ENCODE peak calls at places on chromosomes 16 and 17, in eight cellular contexts. Y is progenitor cell of endocrine pancreas, A is testis, D is OCI-LY7, T is GM20000, K is GM13976, B is gastrocnemius medialis, G is mucosa of descending colon. M is an unnamed sample.

GRCh38 chr16:87560428-87561199 is 41.7 kb upstream of the JPH3 start:
- DNase-seq in Y (no peak), D (peak), A (peak), T (peak), K (peak), G (peak), B (peak), M (peak)

GRCh38 chr16:29820271-29820701 is at the start of gene MVP:
- DNase-seq in K (peak), T (peak), Y (no peak), A (peak), B (peak), G (peak), D (peak), M (peak)

GRCh38 chr16:84058664-84059063 is 16.1 kb upstream of the SLC38A8 start:
- DNase-seq in K (no peak), D (no peak), Y (no peak), G (no peak), B (no peak), T (no peak), A (peak), M (peak)

GRCh38 chr17:77363821-77364361 is 223.1 kb downstream of the SEC14L1 start:
- DNase-seq in A (peak), T (no peak), Y (no peak), K (no peak), D (no peak), B (no peak), G (no peak), M (peak)

GRCh38 chr16:85592700-85593502 is 20.2 kb upstream of the GSE1 start:
- DNase-seq in K (no peak), A (no peak), T (no peak), G (no peak), Y (no peak), D (no peak), B (no peak), M (no peak)

GRCh38 chr16:85767569-85767968 is 16.7 kb upstream of the C16orf74 start:
- DNase-seq in K (no peak), B (no peak), G (no peak), T (no peak), D (no peak), Y (no peak), A (no peak), M (no peak)

GRCh38 chr16:85157813-85158701 is 45.8 kb upstream of the CIBAR2 start:
- DNase-seq in B (no peak), Y (no peak), D (no peak), G (no peak), A (no peak), T (peak), K (no peak), M (no peak)

GRCh38 chr17:18158022-18158600 is 25.5 kb upstream of the ALKBH5 start:
- DNase-seq in D (peak), G (peak), B (peak), K (peak), Y (peak), A (peak), T (peak), M (peak)

GRCh38 chr16:80197790-80198201 is 343.0 kb upstream of the DYNLRB2 start:
- DNase-seq in B (no peak), A (no peak), D (no peak), Y (no peak), K (no peak), T (no peak), G (no peak), M (no peak)

GRCh38 chr16:24851700-24852099 is 5.9 kb downstream of the SLC5A11 start:
- DNase-seq in A (no peak), B (no peak), G (no peak), K (no peak), T (no peak), D (no peak), Y (no peak), M (no peak)

GRCh38 chr16:73172621-73173312 is 124.8 kb upstream of the ZFHX3 start:
- DNase-seq in D (no peak), Y (no peak), T (no peak), G (peak), B (peak), A (peak), K (no peak), M (peak)

GRCh38 chr17:72471296-72471695 is 350.5 kb downstream of the SOX9 start:
- DNase-seq in D (no peak), A (no peak), G (no peak), B (no peak), K (no peak), T (no peak), Y (no peak), M (no peak)

GRCh38 chr16:29897333-29897732 is 2.0 kb downstream of the SEZ6L2 start:
- DNase-seq in T (no peak), K (no peak), B (no peak), D (no peak), Y (no peak), A (no peak), G (no peak), M (no peak)

GRCh38 chr16:87561200-87562105 is 40.9 kb upstream of the JPH3 start:
- DNase-seq in K (no peak), T (no peak), Y (no peak), A (no peak), B (no peak), D (no peak), G (no peak), M (no peak)

GRCh38 chr17:14033166-14033565 is 36.1 kb upstream of the COX10 start:
- DNase-seq in K (no peak), B (no peak), G (no peak), T (no peak), D (no peak), Y (no peak), A (peak), M (no peak)

GRCh38 chr17:35731239-35731931 is at the start of gene RASL10B:
- DNase-seq in T (peak), A (peak), D (no peak), K (peak), Y (peak), B (peak), G (peak), M (peak)

GRCh38 chr16:85003076-85003475 is 8.3 kb downstream of the ZDHHC7 start:
- DNase-seq in Y (no peak), A (no peak), B (no peak), G (no peak), K (no peak), T (no peak), D (no peak), M (no peak)

GRCh38 chr17:56690441-56691291 is 97.2 kb downstream of the NOG start:
- DNase-seq in K (no peak), Y (no peak), T (no peak), A (no peak), D (no peak), G (no peak), B (no peak), M (no peak)

GRCh38 chr17:31752570-31752969 is 106.5 kb downstream of the COPRS start:
- DNase-seq in A (no peak), Y (no peak), D (no peak), B (no peak), G (no peak), T (no peak), K (no peak), M (no peak)

GRCh38 chr17:42659079-42659931 is at the start of gene TUBG2:
- DNase-seq in A (peak), T (peak), K (peak), D (peak), B (peak), Y (peak), G (peak), M (peak)

GRCh38 chr16:11916524-11917285 is 949 bp upstream of the GSPT1 start:
- DNase-seq in T (no peak), K (no peak), Y (no peak), G (peak), D (no peak), B (no peak), A (no peak), M (no peak)

GRCh38 chr17:41781404-41782110 is 5.0 kb downstream of the JUP start:
- DNase-seq in Y (no peak), B (peak), G (no peak), K (no peak), T (no peak), D (no peak), A (no peak), M (peak)

GRCh38 chr17:9307313-9307998 is 268.2 kb downstream of the STX8 start:
- DNase-seq in D (no peak), Y (no peak), K (no peak), G (no peak), B (no peak), A (no peak), T (no peak), M (no peak)

GRCh38 chr17:28216528-28216927 is 102.5 kb upstream of the TMEM97 start:
- DNase-seq in K (no peak), Y (no peak), A (no peak), G (no peak), T (no peak), D (no peak), B (no peak), M (no peak)

GRCh38 chr17:986322-986929 is 6.8 kb upstream of the NXN start:
- DNase-seq in T (no peak), B (no peak), G (no peak), A (no peak), K (no peak), D (no peak), Y (no peak), M (no peak)

GRCh38 chr16:24769806-24770205 is 40.4 kb downstream of the TNRC6A start:
- DNase-seq in G (no peak), Y (no peak), K (no peak), T (no peak), B (no peak), A (no peak), D (no peak), M (no peak)

DNA sequence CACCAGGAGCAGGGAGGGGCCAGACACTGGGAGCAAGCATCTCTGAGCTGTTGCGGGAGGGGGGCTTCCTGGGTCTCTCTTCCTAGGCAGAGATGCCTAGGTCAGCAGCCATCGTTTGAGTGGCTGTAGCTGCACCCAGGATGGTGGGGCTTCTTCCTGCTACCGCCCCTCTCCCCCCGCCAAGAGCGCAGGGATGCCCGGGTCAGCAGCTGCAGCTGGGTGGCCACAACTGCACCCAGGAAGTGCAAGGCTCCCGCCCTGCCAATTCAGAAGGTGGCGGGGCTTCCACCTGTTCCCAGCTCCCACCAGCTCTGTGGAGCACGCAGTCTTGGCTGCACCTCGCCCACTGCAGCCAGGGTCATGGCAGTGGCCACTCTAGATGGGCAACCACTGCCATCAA is 47.8 kb downstream of the ESRP2 start:
- DNase-seq in G (no peak), B (no peak), T (no peak), A (no peak), Y (no peak), K (no peak), D (no peak), M (no peak)
- TF ChIP-seq CTCF in G (no peak), B (no peak), T (no peak), A (no peak), Y (no peak), K (no peak), D (no peak), M (no peak)

GRCh38 chr17:4815043-4815675 is 8.2 kb downstream of the PLD2 start:
- DNase-seq in K (no peak), A (no peak), T (no peak), G (peak), Y (no peak), B (no peak), D (no peak), M (no peak)
- TF ChIP-seq CTCF in K (no peak), A (peak), T (no peak), G (no peak), Y (peak), B (no peak), D (peak), M (no peak)

DNA sequence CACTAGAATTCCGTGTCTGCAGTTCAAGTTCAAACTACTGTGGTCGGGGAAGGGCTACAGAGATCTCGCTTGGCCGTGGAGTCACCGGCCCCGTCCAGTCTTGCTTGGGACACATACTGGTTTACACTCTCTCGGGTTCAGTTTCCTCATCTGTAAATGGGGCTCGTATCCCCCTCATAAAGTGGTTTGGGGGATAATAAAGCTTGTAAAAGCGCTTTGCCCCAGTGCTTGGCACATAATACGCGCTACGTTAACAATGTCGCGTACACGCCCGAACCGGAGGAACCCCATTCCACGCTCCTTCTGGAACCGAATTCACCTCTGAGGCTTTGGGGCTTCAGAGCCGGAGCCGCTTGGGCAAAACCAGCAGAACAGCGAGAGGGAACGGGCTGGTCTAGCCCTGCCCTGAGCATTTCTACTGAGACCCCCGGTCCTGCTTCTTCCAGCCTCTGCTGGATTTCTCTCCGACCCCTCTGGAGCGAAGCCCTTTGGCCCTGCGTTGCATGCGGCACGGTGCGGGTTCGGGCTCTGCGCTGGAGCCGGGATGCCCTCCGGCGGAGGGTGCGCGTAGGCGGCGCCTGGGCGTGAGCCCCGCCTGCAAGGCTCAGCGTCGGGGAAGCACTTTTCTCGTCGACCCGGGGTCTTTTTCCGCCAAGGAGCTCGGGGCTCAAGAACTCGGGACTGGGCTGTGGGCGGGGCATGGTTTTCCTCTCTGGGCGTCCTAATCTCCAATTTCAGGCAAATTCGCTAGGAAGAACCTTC is 26.1 kb upstream of the HOXB13 start:
- DNase-seq in D (no peak), A (no peak), K (no peak), T (peak), Y (no peak), G (no peak), B (no peak), M (no peak)
- TF ChIP-seq CTCF in D (no peak), A (no peak), K (no peak), T (no peak), Y (no peak), G (no peak), B (no peak), M (no peak)

GRCh38 chr17:40561871-40562611 is 3.2 kb downstream of the CCR7 start:
- DNase-seq in G (no peak), K (peak), A (no peak), T (no peak), B (no peak), Y (no peak), D (peak), M (no peak)
- TF ChIP-seq CTCF in G (no peak), K (peak), A (peak), T (no peak), B (no peak), Y (no peak), D (peak), M (no peak)